ENCODE peak calls at places on chromosomes 6 and 20, in seven cellular contexts. L, G, M, Y, E, A and Q are unnamed samples.

GRCh38 chr6:30006170-30007131 is 54.6 kb upstream of the POLR1H start:
- DNase-seq in L (peak), G (peak), M (peak), Y (no peak), E (peak), A (peak), Q (no peak)

GRCh38 chr6:23826587-23826986 is 299.4 kb upstream of the NRSN1 start:
- DNase-seq in L (no peak), G (no peak), M (no peak), Y (no peak), E (no peak), A (no peak), Q (no peak)

GRCh38 chr20:37296371-37296770 is 6.9 kb downstream of the MANBAL start:
- DNase-seq in L (no peak), G (no peak), M (no peak), Y (peak), E (no peak), A (no peak), Q (no peak)

GRCh38 chr6:131443514-131443913 is 129.5 kb upstream of the ARG1 start:
- DNase-seq in L (no peak), G (no peak), M (no peak), Y (peak), E (no peak), A (no peak), Q (no peak)

GRCh38 chr6:127300411-127300810 is 33.7 kb downstream of the RNF146 start:
- DNase-seq in L (peak), G (peak), M (peak), Y (no peak), E (peak), A (no peak), Q (peak)

GRCh38 chr20:37202267-37202943 is 23.1 kb upstream of the MROH8 start:
- DNase-seq in L (peak), G (peak), M (peak), Y (peak), E (peak), A (peak), Q (peak)

GRCh38 chr6:20223119-20223518 is 10.8 kb upstream of the MBOAT1 start:
- DNase-seq in L (no peak), G (no peak), M (no peak), Y (no peak), E (no peak), A (no peak), Q (no peak)

GRCh38 chr20:45010399-45010828 is 44.1 kb downstream of the STK4 start:
- DNase-seq in L (no peak), G (no peak), M (peak), Y (no peak), E (no peak), A (no peak), Q (peak)

GRCh38 chr6:107641500-107641931 is 151.6 kb downstream of the SOBP start:
- DNase-seq in L (no peak), G (no peak), M (no peak), Y (no peak), E (no peak), A (no peak), Q (peak)

GRCh38 chr6:127023001-127023778 is 95.3 kb upstream of the RSPO3 start:
- DNase-seq in L (no peak), G (no peak), M (no peak), Y (no peak), E (no peak), A (no peak), Q (no peak)

GRCh38 chr20:39600156-39600555 is 638.0 kb downstream of the DHX35 start:
- DNase-seq in L (no peak), G (no peak), M (no peak), Y (no peak), E (no peak), A (no peak), Q (no peak)

GRCh38 chr6:13538084-13538483 is 36.3 kb upstream of the SIRT5 start:
- DNase-seq in L (peak), G (no peak), M (peak), Y (peak), E (peak), A (peak), Q (peak)

GRCh38 chr20:40468759-40469158 is 220.3 kb downstream of the MAFB start:
- DNase-seq in L (no peak), G (no peak), M (no peak), Y (no peak), E (no peak), A (no peak), Q (no peak)

GRCh38 chr6:116667620-116668019 is 946 bp downstream of the ZUP1 start:
- DNase-seq in L (no peak), G (no peak), M (peak), Y (peak), E (no peak), A (no peak), Q (no peak)

GRCh38 chr6:155344341-155345006 is 30.2 kb upstream of the TFB1M start:
- DNase-seq in L (no peak), G (no peak), M (no peak), Y (no peak), E (no peak), A (no peak), Q (no peak)

GRCh38 chr6:155340464-155341129 is 26.3 kb upstream of the TFB1M start:
- DNase-seq in L (no peak), G (peak), M (peak), Y (no peak), E (peak), A (no peak), Q (peak)

GRCh38 chr6:155346957-155347356 is 32.7 kb upstream of the TFB1M start:
- DNase-seq in L (no peak), G (no peak), M (no peak), Y (no peak), E (no peak), A (no peak), Q (no peak)

DNA sequence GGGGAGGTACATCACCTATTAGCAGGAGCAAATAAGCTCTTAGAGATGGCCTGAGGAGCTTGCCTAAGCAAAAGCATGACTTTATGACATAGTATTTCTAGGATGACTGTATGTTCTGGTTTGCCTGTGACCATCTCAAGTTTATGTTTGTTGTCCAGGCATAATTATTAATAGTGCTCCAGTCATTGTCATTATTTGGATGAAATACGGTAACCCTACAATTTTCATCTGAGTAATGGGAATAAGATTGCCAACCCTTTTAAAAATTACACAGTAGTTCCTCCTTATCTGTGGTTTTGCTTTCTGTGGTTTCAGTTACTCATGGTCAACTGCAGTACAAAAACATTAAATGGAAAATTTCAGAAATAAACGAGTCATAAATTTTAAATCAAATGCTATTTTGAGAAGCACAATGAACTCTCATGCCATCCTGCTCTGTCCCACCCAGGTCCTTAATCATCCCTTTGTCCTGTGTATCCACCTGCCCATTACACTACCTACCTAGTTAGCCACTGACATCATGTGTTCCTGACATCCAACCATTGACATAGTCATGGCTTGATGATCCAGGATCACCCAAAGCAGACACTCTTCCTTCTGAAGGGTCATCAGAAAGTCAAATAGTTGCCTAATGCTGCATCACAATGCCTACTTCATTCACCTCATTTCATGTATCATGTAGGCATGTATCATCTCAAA is 27.0 kb upstream of the TFB1M start:
- DNase-seq in L (no peak), G (no peak), M (peak), Y (no peak), E (no peak), A (no peak), Q (peak)
- TF ChIP-seq EZH2phosphoT487 in L (no peak), G (no peak), M (peak), Y (no peak), E (no peak), A (no peak), Q (no peak)

GRCh38 chr6:137236581-137237355 is 17.6 kb upstream of the IFNGR1 start:
- DNase-seq in L (no peak), G (no peak), M (no peak), Y (no peak), E (no peak), A (no peak), Q (peak)
- TF ChIP-seq EZH2phosphoT487 in L (no peak), G (no peak), M (no peak), Y (no peak), E (no peak), A (no peak), Q (no peak)

GRCh38 chr6:5093231-5094015 is 8.3 kb downstream of the PPP1R3G start:
- DNase-seq in L (no peak), G (no peak), M (no peak), Y (no peak), E (no peak), A (no peak), Q (no peak)

GRCh38 chr6:5096482-5096881 is 11.3 kb downstream of the PPP1R3G start:
- DNase-seq in L (no peak), G (no peak), M (no peak), Y (no peak), E (no peak), A (no peak), Q (no peak)

GRCh38 chr6:5095236-5095635 is 10.1 kb downstream of the PPP1R3G start:
- DNase-seq in L (no peak), G (no peak), M (peak), Y (no peak), E (no peak), A (no peak), Q (peak)

GRCh38 chr6:5091646-5092045 is 6.5 kb downstream of the PPP1R3G start:
- DNase-seq in L (no peak), G (no peak), M (no peak), Y (no peak), E (no peak), A (no peak), Q (no peak)

GRCh38 chr6:5094327-5094726 is 9.2 kb downstream of the PPP1R3G start:
- DNase-seq in L (no peak), G (no peak), M (peak), Y (no peak), E (no peak), A (no peak), Q (peak)
- TF ChIP-seq EZH2phosphoT487 in L (no peak), G (no peak), M (no peak), Y (no peak), E (no peak), A (no peak), Q (no peak)

GRCh38 chr6:44128020-44128917 is 915 bp downstream of the TMEM63B start:
- DNase-seq in L (peak), G (peak), M (peak), Y (peak), E (peak), A (peak), Q (peak)
- TF ChIP-seq EZH2phosphoT487 in L (no peak), G (no peak), M (no peak), Y (no peak), E (no peak), A (no peak), Q (no peak)

DNA sequence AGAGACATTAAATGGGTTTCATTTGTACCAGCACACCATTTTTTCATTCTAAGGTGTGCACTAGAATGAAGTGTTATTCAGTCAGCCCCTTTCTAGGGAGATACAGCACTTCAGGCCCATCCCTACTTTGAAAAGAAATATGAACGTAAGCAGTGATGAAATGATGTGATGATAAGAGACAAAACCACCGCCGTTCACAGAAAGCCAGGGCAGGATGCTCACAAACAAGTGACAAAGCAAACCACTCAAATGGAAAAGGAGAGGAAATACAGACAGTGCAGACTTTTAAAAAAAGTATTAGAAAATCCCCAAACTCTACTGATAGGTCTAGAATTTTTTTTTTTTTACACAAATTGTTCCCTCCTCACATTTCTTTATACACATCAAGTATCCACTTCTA is 243.3 kb downstream of the GMPR start:
- DNase-seq in L (no peak), G (no peak), M (no peak), Y (no peak), E (no peak), A (no peak), Q (no peak)
- TF ChIP-seq EZH2phosphoT487 in L (no peak), G (no peak), M (no peak), Y (no peak), E (no peak), A (no peak), Q (no peak)

GRCh38 chr6:163708459-163708858 is 293.9 kb downstream of the QKI start:
- DNase-seq in L (no peak), G (no peak), M (no peak), Y (no peak), E (no peak), A (no peak), Q (no peak)
- TF ChIP-seq EZH2phosphoT487 in L (no peak), G (no peak), M (no peak), Y (no peak), E (no peak), A (no peak), Q (no peak)

DNA sequence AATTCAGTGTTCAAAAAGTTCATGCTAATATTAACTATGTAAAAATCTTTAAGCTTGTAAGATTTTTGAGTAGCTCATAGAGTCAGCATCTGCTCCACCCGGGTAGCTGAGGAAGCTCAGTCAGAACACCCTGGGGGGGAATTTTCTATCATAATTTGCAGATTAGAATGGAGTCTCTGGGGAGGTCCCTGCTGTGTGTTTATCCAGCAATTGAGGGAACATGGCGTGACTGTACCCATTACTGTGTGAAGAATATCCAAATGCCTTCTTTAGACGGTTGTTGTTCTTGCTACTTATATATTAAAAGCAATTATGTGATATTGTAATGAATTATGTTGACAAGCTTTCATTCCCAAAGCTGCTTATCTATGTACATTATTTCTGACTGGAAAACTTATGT is 64.8 kb downstream of the AIG1 start:
- DNase-seq in L (no peak), G (no peak), M (no peak), Y (no peak), E (no peak), A (peak), Q (no peak)
- TF ChIP-seq EZH2phosphoT487 in L (no peak), G (no peak), M (no peak), Y (no peak), E (no peak), A (no peak), Q (no peak)

GRCh38 chr20:61520761-61521460 is 268.9 kb downstream of the CDH4 start:
- DNase-seq in L (no peak), G (no peak), M (peak), Y (no peak), E (no peak), A (no peak), Q (no peak)
- TF ChIP-seq EZH2phosphoT487 in L (no peak), G (no peak), M (no peak), Y (no peak), E (no peak), A (no peak), Q (no peak)

DNA sequence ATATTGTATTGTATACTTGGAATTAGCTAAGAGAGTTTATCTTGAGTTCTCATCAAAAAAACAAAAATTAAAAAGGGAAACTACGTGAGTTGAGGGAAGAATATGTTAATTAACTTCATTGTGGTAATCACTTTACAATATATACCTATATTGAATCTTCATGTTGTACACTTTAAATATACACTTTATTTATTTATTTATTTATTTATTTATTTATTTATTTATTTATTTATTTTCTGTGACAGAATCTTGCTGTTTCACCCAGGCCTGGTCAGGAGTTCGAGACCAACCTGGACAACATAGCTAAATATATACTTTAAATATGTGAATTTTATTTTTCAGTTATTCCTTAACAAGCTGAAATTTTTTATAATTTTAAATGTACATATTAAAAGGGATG is 74.1 kb downstream of the VIP start:
- DNase-seq in L (no peak), G (no peak), M (no peak), Y (no peak), E (no peak), A (no peak), Q (no peak)
- TF ChIP-seq EZH2phosphoT487 in L (no peak), G (no peak), M (no peak), Y (no peak), E (no peak), A (no peak), Q (no peak)